ENCODE peak calls at places on chromosomes 11 and 22, in six cellular contexts. J is colonic mucosa; M is activated effector memory CD4-positive, alpha-beta T cell treated with anti-CD3 and anti-CD28 coated beads, Interleukin-2, amount 50 U/mL, for 16 hours; A is esophagus squamous epithelium; E is stimulated activated CD8-positive, alpha-beta memory T cell treated with anti-CD3 and anti-CD28 coated beads, Interleukin-12 subunit alpha, Interleukin-12 subunit beta, amount 100 ng/mL, for 1 hour; C is fibroblast of lung. X is an unnamed sample.
A peak's percentile ranks its signal among the peaks of the same experiment; 100 is the strongest.

GRCh38 chr11:32094931-32095330 is 4.1 kb downstream of the RCN1 start:
- DNase-seq in E (no peak), C (peak; percentile 8), J (no peak), A (no peak), M (no peak), X (no peak)

GRCh38 chr11:9573775-9574555 is 495 bp downstream of the WEE1 start:
- DNase-seq in E (no peak), J (peak; percentile 26), C (no peak), M (peak; percentile 71), A (no peak), X (no peak)

GRCh38 chr22:46068908-46069481 is 81.3 kb upstream of the PPARA start:
- DNase-seq in M (peak; percentile 42), E (no peak), A (no peak), J (no peak), C (peak; percentile 87), X (peak; percentile 93)

GRCh38 chr11:102172127-102172848 is 62.0 kb downstream of the YAP1 start:
- DNase-seq in C (peak; percentile 69), E (no peak), J (no peak), A (no peak), M (no peak), X (peak; percentile 37)

GRCh38 chr11:110297082-110297725 is 790 bp upstream of the RDX start:
- DNase-seq in J (no peak), M (no peak), E (no peak), A (no peak), C (peak; percentile 40), X (peak; percentile 32)

GRCh38 chr22:25021409-25021808 is 68.9 kb downstream of the KIAA1671 start:
- DNase-seq in M (no peak), E (no peak), J (no peak), A (no peak), C (no peak), X (no peak)

GRCh38 chr11:79520086-79520485 is 79.3 kb upstream of the TENM4 start:
- DNase-seq in C (no peak), J (no peak), M (no peak), A (no peak), E (no peak), X (no peak)

GRCh38 chr22:32917577-32918375 is 116.3 kb downstream of the TIMP3 start:
- DNase-seq in E (no peak), J (no peak), C (no peak), A (no peak), M (no peak), X (no peak)

GRCh38 chr11:104967493-104968364 is 645 bp downstream of the CASP4 start:
- DNase-seq in E (no peak), A (no peak), C (no peak), M (no peak), J (no peak), X (peak; percentile 11)

GRCh38 chr22:38766076-38766777 is 10.4 kb upstream of the SUN2 start:
- DNase-seq in E (no peak), C (peak; percentile 48), M (peak; percentile 78), J (peak; percentile 77), A (no peak), X (peak; percentile 58)